ENCODE peak calls at places on chromosome 4, in ten cellular contexts. One of them, this sample, is unnamed.

GRCh38 chr4:98102660-98103059 is 40.6 kb downstream of the STPG2 start:
- DNase-seq in RWPE2: no peak
- DNase-seq in lower lobe of right lung: no peak
- DNase-seq in endothelial cell: no peak
- DNase-seq in C1 segment of cervical spinal cord: no peak
- DNase-seq in right atrium auricular region: no peak
- DNase-seq in activated CD4-positive, CD25-positive, alpha-beta regulatory T cell: no peak
- DNase-seq in AG10803: no peak
- DNase-seq in NCI-H2171 treated with DMSO at 0.1 percent for 48 hours: no peak
- DNase-seq in glutamatergic neuron: no peak
- DNase-seq in this sample: no peak

GRCh38 chr4:126250006-126250405 is 935.3 kb downstream of the FAT4 start:
- DNase-seq in C1 segment of cervical spinal cord: no peak
- DNase-seq in endothelial cell: no peak
- DNase-seq in glutamatergic neuron: no peak
- DNase-seq in activated CD4-positive, CD25-positive, alpha-beta regulatory T cell: no peak
- DNase-seq in right atrium auricular region: no peak
- DNase-seq in AG10803: no peak
- DNase-seq in RWPE2: no peak
- DNase-seq in NCI-H2171 treated with DMSO at 0.1 percent for 48 hours: no peak
- DNase-seq in lower lobe of right lung: no peak
- DNase-seq in this sample: no peak

GRCh38 chr4:121842862-121843261 is 19.2 kb upstream of the CCNA2 start:
- DNase-seq in AG10803: no peak
- DNase-seq in lower lobe of right lung: no peak
- DNase-seq in activated CD4-positive, CD25-positive, alpha-beta regulatory T cell: no peak
- DNase-seq in right atrium auricular region: no peak
- DNase-seq in glutamatergic neuron: no peak
- DNase-seq in endothelial cell: no peak
- DNase-seq in C1 segment of cervical spinal cord: no peak
- DNase-seq in RWPE2: no peak
- DNase-seq in NCI-H2171 treated with DMSO at 0.1 percent for 48 hours: no peak
- DNase-seq in this sample: no peak

GRCh38 chr4:189202869-189203271 is 737.8 kb upstream of the FRG1 start:
- DNase-seq in glutamatergic neuron: no peak
- DNase-seq in right atrium auricular region: no peak
- DNase-seq in C1 segment of cervical spinal cord: no peak
- DNase-seq in lower lobe of right lung: no peak
- DNase-seq in AG10803: peak
- DNase-seq in activated CD4-positive, CD25-positive, alpha-beta regulatory T cell: no peak
- DNase-seq in endothelial cell: no peak
- DNase-seq in NCI-H2171 treated with DMSO at 0.1 percent for 48 hours: no peak
- DNase-seq in RWPE2: no peak
- DNase-seq in this sample: no peak

GRCh38 chr4:87926554-87927098 is 48.9 kb upstream of the SPP1 start:
- DNase-seq in endothelial cell: no peak
- DNase-seq in RWPE2: no peak
- DNase-seq in C1 segment of cervical spinal cord: no peak
- DNase-seq in lower lobe of right lung: no peak
- DNase-seq in right atrium auricular region: no peak
- DNase-seq in activated CD4-positive, CD25-positive, alpha-beta regulatory T cell: no peak
- DNase-seq in glutamatergic neuron: no peak
- DNase-seq in AG10803: no peak
- DNase-seq in NCI-H2171 treated with DMSO at 0.1 percent for 48 hours: no peak
- DNase-seq in this sample: no peak

GRCh38 chr4:153001626-153002025 is 65.5 kb downstream of the FHDC1 start:
- DNase-seq in AG10803: no peak
- DNase-seq in lower lobe of right lung: no peak
- DNase-seq in NCI-H2171 treated with DMSO at 0.1 percent for 48 hours: no peak
- DNase-seq in C1 segment of cervical spinal cord: no peak
- DNase-seq in RWPE2: peak
- DNase-seq in activated CD4-positive, CD25-positive, alpha-beta regulatory T cell: no peak
- DNase-seq in right atrium auricular region: no peak
- DNase-seq in endothelial cell: no peak
- DNase-seq in glutamatergic neuron: no peak
- DNase-seq in this sample: no peak

GRCh38 chr4:7831330-7831729 is 108.3 kb downstream of the AFAP1 start:
- DNase-seq in RWPE2: no peak
- DNase-seq in NCI-H2171 treated with DMSO at 0.1 percent for 48 hours: peak
- DNase-seq in activated CD4-positive, CD25-positive, alpha-beta regulatory T cell: no peak
- DNase-seq in endothelial cell: no peak
- DNase-seq in AG10803: peak
- DNase-seq in C1 segment of cervical spinal cord: no peak
- DNase-seq in right atrium auricular region: no peak
- DNase-seq in glutamatergic neuron: no peak
- DNase-seq in lower lobe of right lung: no peak
- DNase-seq in this sample: peak

GRCh38 chr4:71472946-71473345 is 134.1 kb downstream of the SLC4A4 start:
- DNase-seq in glutamatergic neuron: no peak
- DNase-seq in right atrium auricular region: no peak
- DNase-seq in endothelial cell: no peak
- DNase-seq in AG10803: peak
- DNase-seq in NCI-H2171 treated with DMSO at 0.1 percent for 48 hours: no peak
- DNase-seq in activated CD4-positive, CD25-positive, alpha-beta regulatory T cell: no peak
- DNase-seq in lower lobe of right lung: no peak
- DNase-seq in C1 segment of cervical spinal cord: no peak
- DNase-seq in RWPE2: no peak
- DNase-seq in this sample: no peak

GRCh38 chr4:3801521-3801920 is 35.3 kb downstream of the ADRA2C start:
- DNase-seq in lower lobe of right lung: peak
- DNase-seq in NCI-H2171 treated with DMSO at 0.1 percent for 48 hours: no peak
- DNase-seq in right atrium auricular region: no peak
- DNase-seq in endothelial cell: no peak
- DNase-seq in RWPE2: no peak
- DNase-seq in AG10803: no peak
- DNase-seq in C1 segment of cervical spinal cord: no peak
- DNase-seq in activated CD4-positive, CD25-positive, alpha-beta regulatory T cell: no peak
- DNase-seq in glutamatergic neuron: no peak
- DNase-seq in this sample: no peak

GRCh38 chr4:107740950-107741701 is 21.1 kb upstream of the PAPSS1 start:
- DNase-seq in lower lobe of right lung: no peak
- DNase-seq in activated CD4-positive, CD25-positive, alpha-beta regulatory T cell: no peak
- DNase-seq in endothelial cell: no peak
- DNase-seq in RWPE2: no peak
- DNase-seq in C1 segment of cervical spinal cord: no peak
- DNase-seq in NCI-H2171 treated with DMSO at 0.1 percent for 48 hours: peak
- DNase-seq in right atrium auricular region: peak
- DNase-seq in AG10803: peak
- DNase-seq in glutamatergic neuron: no peak
- DNase-seq in this sample: no peak

GRCh38 chr4:185573651-185574199 is 38.4 kb upstream of the PDLIM3 start:
- DNase-seq in AG10803: peak
- DNase-seq in lower lobe of right lung: no peak
- DNase-seq in glutamatergic neuron: peak
- DNase-seq in activated CD4-positive, CD25-positive, alpha-beta regulatory T cell: no peak
- DNase-seq in endothelial cell: peak
- DNase-seq in NCI-H2171 treated with DMSO at 0.1 percent for 48 hours: peak
- DNase-seq in C1 segment of cervical spinal cord: no peak
- DNase-seq in right atrium auricular region: no peak
- DNase-seq in RWPE2: peak
- DNase-seq in this sample: no peak

GRCh38 chr4:28229092-28229491 is 1368.5 kb downstream of the STIM2 start:
- DNase-seq in endothelial cell: no peak
- DNase-seq in lower lobe of right lung: no peak
- DNase-seq in NCI-H2171 treated with DMSO at 0.1 percent for 48 hours: no peak
- DNase-seq in glutamatergic neuron: no peak
- DNase-seq in right atrium auricular region: no peak
- DNase-seq in AG10803: peak
- DNase-seq in RWPE2: no peak
- DNase-seq in activated CD4-positive, CD25-positive, alpha-beta regulatory T cell: no peak
- DNase-seq in C1 segment of cervical spinal cord: no peak
- DNase-seq in this sample: no peak

GRCh38 chr4:3783691-3784306 is 17.6 kb downstream of the ADRA2C start:
- DNase-seq in lower lobe of right lung: no peak
- DNase-seq in right atrium auricular region: no peak
- DNase-seq in RWPE2: no peak
- DNase-seq in C1 segment of cervical spinal cord: no peak
- DNase-seq in endothelial cell: peak
- DNase-seq in glutamatergic neuron: peak
- DNase-seq in activated CD4-positive, CD25-positive, alpha-beta regulatory T cell: no peak
- DNase-seq in NCI-H2171 treated with DMSO at 0.1 percent for 48 hours: no peak
- DNase-seq in AG10803: no peak
- DNase-seq in this sample: no peak

GRCh38 chr4:83454626-83455025 is 997 bp downstream of the HELQ start:
- DNase-seq in right atrium auricular region: no peak
- DNase-seq in endothelial cell: no peak
- DNase-seq in glutamatergic neuron: no peak
- DNase-seq in activated CD4-positive, CD25-positive, alpha-beta regulatory T cell: no peak
- DNase-seq in lower lobe of right lung: no peak
- DNase-seq in RWPE2: no peak
- DNase-seq in NCI-H2171 treated with DMSO at 0.1 percent for 48 hours: no peak
- DNase-seq in AG10803: peak
- DNase-seq in C1 segment of cervical spinal cord: no peak
- DNase-seq in this sample: no peak

GRCh38 chr4:172547724-172548123 is 620.9 kb upstream of the GALNT7 start:
- DNase-seq in NCI-H2171 treated with DMSO at 0.1 percent for 48 hours: peak
- DNase-seq in lower lobe of right lung: no peak
- DNase-seq in glutamatergic neuron: no peak
- DNase-seq in right atrium auricular region: no peak
- DNase-seq in activated CD4-positive, CD25-positive, alpha-beta regulatory T cell: no peak
- DNase-seq in AG10803: no peak
- DNase-seq in endothelial cell: no peak
- DNase-seq in C1 segment of cervical spinal cord: no peak
- DNase-seq in RWPE2: no peak
- DNase-seq in this sample: no peak

GRCh38 chr4:37891221-37892159 is 606 bp downstream of the TBC1D1 start:
- DNase-seq in C1 segment of cervical spinal cord: no peak
- DNase-seq in RWPE2: no peak
- DNase-seq in glutamatergic neuron: no peak
- DNase-seq in NCI-H2171 treated with DMSO at 0.1 percent for 48 hours: no peak
- DNase-seq in activated CD4-positive, CD25-positive, alpha-beta regulatory T cell: peak
- DNase-seq in endothelial cell: peak
- DNase-seq in lower lobe of right lung: peak
- DNase-seq in AG10803: no peak
- DNase-seq in right atrium auricular region: no peak
- DNase-seq in this sample: peak

GRCh38 chr4:165207431-165208321 is at the start of gene KLHL2:
- DNase-seq in RWPE2: peak
- DNase-seq in C1 segment of cervical spinal cord: peak
- DNase-seq in NCI-H2171 treated with DMSO at 0.1 percent for 48 hours: peak
- DNase-seq in activated CD4-positive, CD25-positive, alpha-beta regulatory T cell: peak
- DNase-seq in glutamatergic neuron: peak
- DNase-seq in AG10803: peak
- DNase-seq in right atrium auricular region: peak
- DNase-seq in endothelial cell: peak
- DNase-seq in lower lobe of right lung: peak
- DNase-seq in this sample: peak

GRCh38 chr4:13160906-13161305 is 323.2 kb downstream of the RAB28 start:
- DNase-seq in NCI-H2171 treated with DMSO at 0.1 percent for 48 hours: peak
- DNase-seq in glutamatergic neuron: no peak
- DNase-seq in AG10803: peak
- DNase-seq in endothelial cell: no peak
- DNase-seq in lower lobe of right lung: no peak
- DNase-seq in right atrium auricular region: no peak
- DNase-seq in activated CD4-positive, CD25-positive, alpha-beta regulatory T cell: no peak
- DNase-seq in RWPE2: no peak
- DNase-seq in C1 segment of cervical spinal cord: no peak
- DNase-seq in this sample: no peak

GRCh38 chr4:38803833-38804653 is 548 bp downstream of the TLR1 start:
- DNase-seq in lower lobe of right lung: no peak
- DNase-seq in right atrium auricular region: no peak
- DNase-seq in activated CD4-positive, CD25-positive, alpha-beta regulatory T cell: no peak
- DNase-seq in AG10803: peak
- DNase-seq in glutamatergic neuron: no peak
- DNase-seq in RWPE2: no peak
- DNase-seq in NCI-H2171 treated with DMSO at 0.1 percent for 48 hours: no peak
- DNase-seq in C1 segment of cervical spinal cord: no peak
- DNase-seq in endothelial cell: no peak
- DNase-seq in this sample: no peak

GRCh38 chr4:175531405-175532091 is 280.5 kb downstream of the GPM6A start:
- DNase-seq in AG10803: peak
- DNase-seq in C1 segment of cervical spinal cord: no peak
- DNase-seq in NCI-H2171 treated with DMSO at 0.1 percent for 48 hours: no peak
- DNase-seq in lower lobe of right lung: no peak
- DNase-seq in right atrium auricular region: no peak
- DNase-seq in activated CD4-positive, CD25-positive, alpha-beta regulatory T cell: no peak
- DNase-seq in endothelial cell: no peak
- DNase-seq in glutamatergic neuron: no peak
- DNase-seq in RWPE2: no peak
- DNase-seq in this sample: no peak

This sample was measured in activated T-helper 9 cell treated with anti-CD3 and anti-CD28 coated beads, Interleukin-2, amount 50 U/mL, for 16 hours.